ENCODE peak calls at places on chromosome 5, in ten cellular contexts. One of them, this sample, is unnamed.

GRCh38 chr5:144374637-144375036 is 204.0 kb downstream of the KCTD16 start:
- DNase-seq in endothelial cell: no peak
- DNase-seq in esophagus squamous epithelium: no peak
- DNase-seq in heart right ventricle: no peak
- DNase-seq in vagina: no peak
- DNase-seq in type B pancreatic cell: no peak
- DNase-seq in Calu3: no peak
- DNase-seq in mucosa of descending colon: no peak
- DNase-seq in stomach: no peak
- DNase-seq in GM20000: no peak
- DNase-seq in this sample: no peak

GRCh38 chr5:348726-349125 is 27.2 kb downstream of the AHRR start:
- DNase-seq in Calu3: no peak
- DNase-seq in heart right ventricle: no peak
- DNase-seq in esophagus squamous epithelium: no peak
- DNase-seq in mucosa of descending colon: no peak
- DNase-seq in type B pancreatic cell: no peak
- DNase-seq in vagina: no peak
- DNase-seq in endothelial cell: no peak
- DNase-seq in GM20000: no peak
- DNase-seq in stomach: no peak
- DNase-seq in this sample: no peak

GRCh38 chr5:39367711-39368110 is 3.4 kb upstream of the C9 start:
- DNase-seq in Calu3: no peak
- DNase-seq in vagina: no peak
- DNase-seq in heart right ventricle: no peak
- DNase-seq in mucosa of descending colon: no peak
- DNase-seq in GM20000: no peak
- DNase-seq in stomach: no peak
- DNase-seq in esophagus squamous epithelium: no peak
- DNase-seq in type B pancreatic cell: no peak
- DNase-seq in endothelial cell: no peak
- DNase-seq in this sample: no peak

GRCh38 chr5:145825751-145826180 is 9.4 kb downstream of the PRELID2 start:
- DNase-seq in endothelial cell: peak
- DNase-seq in esophagus squamous epithelium: no peak
- DNase-seq in type B pancreatic cell: no peak
- DNase-seq in mucosa of descending colon: no peak
- DNase-seq in stomach: no peak
- DNase-seq in heart right ventricle: no peak
- DNase-seq in Calu3: peak
- DNase-seq in GM20000: peak
- DNase-seq in vagina: no peak
- DNase-seq in this sample: peak

GRCh38 chr5:178519155-178519554 is 71.0 kb downstream of the COL23A1 start:
- DNase-seq in GM20000: no peak
- DNase-seq in Calu3: no peak
- DNase-seq in stomach: no peak
- DNase-seq in mucosa of descending colon: no peak
- DNase-seq in heart right ventricle: no peak
- DNase-seq in vagina: no peak
- DNase-seq in type B pancreatic cell: no peak
- DNase-seq in esophagus squamous epithelium: no peak
- DNase-seq in endothelial cell: no peak
- DNase-seq in this sample: no peak

GRCh38 chr5:155935723-155936122 is 391.2 kb upstream of the SGCD start:
- DNase-seq in heart right ventricle: no peak
- DNase-seq in stomach: no peak
- DNase-seq in Calu3: no peak
- DNase-seq in endothelial cell: no peak
- DNase-seq in type B pancreatic cell: no peak
- DNase-seq in esophagus squamous epithelium: no peak
- DNase-seq in mucosa of descending colon: no peak
- DNase-seq in vagina: no peak
- DNase-seq in GM20000: no peak
- DNase-seq in this sample: no peak

GRCh38 chr5:134464988-134465855 is 53.5 kb upstream of the CDKN2AIPNL start:
- DNase-seq in stomach: no peak
- DNase-seq in esophagus squamous epithelium: no peak
- DNase-seq in mucosa of descending colon: peak
- DNase-seq in GM20000: peak
- DNase-seq in vagina: no peak
- DNase-seq in heart right ventricle: peak
- DNase-seq in type B pancreatic cell: no peak
- DNase-seq in Calu3: no peak
- DNase-seq in endothelial cell: no peak
- DNase-seq in this sample: no peak

GRCh38 chr5:131416729-131417128 is 152.9 kb downstream of the CDC42SE2 start:
- DNase-seq in endothelial cell: no peak
- DNase-seq in type B pancreatic cell: no peak
- DNase-seq in mucosa of descending colon: no peak
- DNase-seq in stomach: no peak
- DNase-seq in vagina: no peak
- DNase-seq in heart right ventricle: no peak
- DNase-seq in esophagus squamous epithelium: no peak
- DNase-seq in GM20000: peak
- DNase-seq in Calu3: no peak
- DNase-seq in this sample: peak

GRCh38 chr5:54249210-54250028 is 61.0 kb downstream of the ARL15 start:
- DNase-seq in esophagus squamous epithelium: no peak
- DNase-seq in vagina: no peak
- DNase-seq in stomach: peak
- DNase-seq in GM20000: peak
- DNase-seq in endothelial cell: peak
- DNase-seq in Calu3: peak
- DNase-seq in heart right ventricle: peak
- DNase-seq in type B pancreatic cell: no peak
- DNase-seq in mucosa of descending colon: peak
- DNase-seq in this sample: peak

GRCh38 chr5:135141303-135142268 is 107.6 kb upstream of the PITX1 start:
- DNase-seq in mucosa of descending colon: no peak
- DNase-seq in Calu3: peak
- DNase-seq in heart right ventricle: no peak
- DNase-seq in esophagus squamous epithelium: no peak
- DNase-seq in vagina: no peak
- DNase-seq in GM20000: no peak
- DNase-seq in endothelial cell: no peak
- DNase-seq in stomach: peak
- DNase-seq in type B pancreatic cell: no peak
- DNase-seq in this sample: no peak

GRCh38 chr5:6464441-6464840 is 15.8 kb downstream of the UBE2QL1 start:
- DNase-seq in stomach: no peak
- DNase-seq in esophagus squamous epithelium: no peak
- DNase-seq in endothelial cell: no peak
- DNase-seq in mucosa of descending colon: no peak
- DNase-seq in Calu3: no peak
- DNase-seq in GM20000: no peak
- DNase-seq in type B pancreatic cell: no peak
- DNase-seq in vagina: peak
- DNase-seq in heart right ventricle: no peak
- DNase-seq in this sample: no peak

GRCh38 chr5:19795218-19795617 is 192.8 kb downstream of the CDH18 start:
- DNase-seq in esophagus squamous epithelium: no peak
- DNase-seq in vagina: no peak
- DNase-seq in Calu3: no peak
- DNase-seq in heart right ventricle: no peak
- DNase-seq in stomach: no peak
- DNase-seq in endothelial cell: no peak
- DNase-seq in GM20000: no peak
- DNase-seq in type B pancreatic cell: no peak
- DNase-seq in mucosa of descending colon: no peak
- DNase-seq in this sample: no peak
- TF ChIP-seq CTCF in esophagus squamous epithelium: no peak
- TF ChIP-seq CTCF in vagina: no peak
- TF ChIP-seq CTCF in Calu3: no peak
- TF ChIP-seq CTCF in heart right ventricle: no peak
- TF ChIP-seq CTCF in stomach: no peak
- TF ChIP-seq CTCF in endothelial cell: no peak
- TF ChIP-seq CTCF in GM20000: no peak
- TF ChIP-seq CTCF in type B pancreatic cell: no peak
- TF ChIP-seq CTCF in mucosa of descending colon: no peak
- TF ChIP-seq CTCF in this sample: no peak

GRCh38 chr5:91219803-91220371 is 163.2 kb downstream of the ARRDC3 start:
- DNase-seq in endothelial cell: peak
- DNase-seq in esophagus squamous epithelium: no peak
- DNase-seq in GM20000: peak
- DNase-seq in mucosa of descending colon: no peak
- DNase-seq in stomach: no peak
- DNase-seq in type B pancreatic cell: no peak
- DNase-seq in heart right ventricle: no peak
- DNase-seq in Calu3: peak
- DNase-seq in vagina: no peak
- DNase-seq in this sample: peak
- TF ChIP-seq CTCF in endothelial cell: peak
- TF ChIP-seq CTCF in esophagus squamous epithelium: no peak
- TF ChIP-seq CTCF in GM20000: peak
- TF ChIP-seq CTCF in mucosa of descending colon: no peak
- TF ChIP-seq CTCF in stomach: no peak
- TF ChIP-seq CTCF in type B pancreatic cell: peak
- TF ChIP-seq CTCF in heart right ventricle: peak
- TF ChIP-seq CTCF in Calu3: peak
- TF ChIP-seq CTCF in vagina: no peak
- TF ChIP-seq CTCF in this sample: peak

GRCh38 chr5:160649304-160649703 is 202.7 kb downstream of the ATP10B start:
- DNase-seq in Calu3: peak
- DNase-seq in stomach: no peak
- DNase-seq in endothelial cell: peak
- DNase-seq in heart right ventricle: no peak
- DNase-seq in esophagus squamous epithelium: no peak
- DNase-seq in type B pancreatic cell: no peak
- DNase-seq in vagina: no peak
- DNase-seq in mucosa of descending colon: no peak
- DNase-seq in GM20000: peak
- DNase-seq in this sample: no peak
- TF ChIP-seq CTCF in Calu3: peak
- TF ChIP-seq CTCF in stomach: no peak
- TF ChIP-seq CTCF in endothelial cell: no peak
- TF ChIP-seq CTCF in heart right ventricle: no peak
- TF ChIP-seq CTCF in esophagus squamous epithelium: no peak
- TF ChIP-seq CTCF in type B pancreatic cell: peak
- TF ChIP-seq CTCF in vagina: no peak
- TF ChIP-seq CTCF in mucosa of descending colon: no peak
- TF ChIP-seq CTCF in GM20000: no peak
- TF ChIP-seq CTCF in this sample: peak

DNA sequence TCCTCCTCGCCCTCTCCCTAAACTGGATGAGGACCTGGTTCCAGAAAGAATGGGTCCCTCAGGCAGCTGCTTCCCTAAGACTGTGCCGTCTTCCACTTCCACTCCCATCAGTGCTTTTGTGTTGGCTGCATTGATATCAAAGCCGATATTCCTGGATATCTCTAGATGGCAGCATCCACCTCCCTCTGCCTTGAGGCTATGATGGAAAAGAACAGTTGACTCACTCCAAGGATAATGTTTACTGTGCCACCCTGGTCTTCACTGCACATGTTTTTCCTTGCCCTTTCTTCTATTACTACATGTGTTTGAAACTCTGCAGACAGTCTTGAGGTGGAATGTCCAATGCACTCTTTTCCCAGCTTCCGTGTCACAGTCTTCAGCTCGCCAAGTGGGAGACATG is 211.6 kb downstream of the MAST4 start:
- DNase-seq in heart right ventricle: no peak
- DNase-seq in endothelial cell: no peak
- DNase-seq in Calu3: peak
- DNase-seq in esophagus squamous epithelium: no peak
- DNase-seq in vagina: no peak
- DNase-seq in type B pancreatic cell: no peak
- DNase-seq in stomach: no peak
- DNase-seq in GM20000: no peak
- DNase-seq in mucosa of descending colon: no peak
- DNase-seq in this sample: no peak
- TF ChIP-seq CTCF in heart right ventricle: peak
- TF ChIP-seq CTCF in endothelial cell: no peak
- TF ChIP-seq CTCF in Calu3: peak
- TF ChIP-seq CTCF in esophagus squamous epithelium: no peak
- TF ChIP-seq CTCF in vagina: no peak
- TF ChIP-seq CTCF in type B pancreatic cell: no peak
- TF ChIP-seq CTCF in stomach: no peak
- TF ChIP-seq CTCF in GM20000: no peak
- TF ChIP-seq CTCF in mucosa of descending colon: no peak
- TF ChIP-seq CTCF in this sample: no peak

DNA sequence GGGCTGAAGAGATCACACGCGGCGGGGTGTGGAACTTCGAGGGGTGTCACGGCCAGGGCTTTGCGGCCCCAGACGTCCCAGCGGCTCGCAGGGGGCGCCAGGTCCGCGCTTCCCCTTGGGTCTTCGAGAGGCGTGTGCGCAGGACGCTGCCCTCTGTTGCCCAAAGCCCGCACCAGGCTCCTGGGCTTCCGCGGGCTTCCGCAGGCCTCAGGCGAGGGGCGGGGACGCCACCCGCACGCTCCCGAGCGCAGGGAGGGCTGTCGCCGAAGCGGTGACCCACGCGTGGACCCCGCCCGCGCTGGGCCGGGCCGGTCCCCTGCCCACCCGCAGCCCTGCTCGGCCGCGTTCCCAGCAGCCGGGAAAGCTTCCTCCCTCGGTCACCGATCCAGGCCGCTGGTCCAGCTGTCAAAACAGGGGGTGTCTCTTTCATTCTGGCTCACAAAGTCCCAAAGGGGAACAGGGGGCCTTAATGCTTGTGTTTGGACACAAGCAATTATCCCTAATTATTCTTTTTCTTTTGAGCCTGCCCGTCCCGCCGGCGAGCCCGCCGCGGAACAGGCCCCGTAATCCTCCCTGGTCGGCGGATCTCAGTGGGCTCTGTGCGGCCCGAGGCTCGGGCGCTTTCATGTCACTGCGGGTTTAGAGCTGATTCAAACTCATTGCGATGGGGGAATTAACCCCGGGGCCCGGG is 60.6 kb downstream of the TMEM174 start:
- DNase-seq in stomach: no peak
- DNase-seq in vagina: no peak
- DNase-seq in type B pancreatic cell: no peak
- DNase-seq in endothelial cell: peak
- DNase-seq in Calu3: peak
- DNase-seq in mucosa of descending colon: peak
- DNase-seq in GM20000: no peak
- DNase-seq in esophagus squamous epithelium: no peak
- DNase-seq in heart right ventricle: no peak
- DNase-seq in this sample: no peak
- TF ChIP-seq CTCF in stomach: no peak
- TF ChIP-seq CTCF in vagina: no peak
- TF ChIP-seq CTCF in type B pancreatic cell: peak
- TF ChIP-seq CTCF in endothelial cell: no peak
- TF ChIP-seq CTCF in Calu3: no peak
- TF ChIP-seq CTCF in mucosa of descending colon: no peak
- TF ChIP-seq CTCF in GM20000: no peak
- TF ChIP-seq CTCF in esophagus squamous epithelium: no peak
- TF ChIP-seq CTCF in heart right ventricle: no peak
- TF ChIP-seq CTCF in this sample: no peak